ENCODE peak calls at places on chromosomes 5 and 9, in four cellular contexts. One of them, this sample, is unnamed.
A peak's percentile ranks its signal among the peaks of the same experiment; 100 is the strongest.

GRCh38 chr5:138664276-138664943 is 88.8 kb upstream of the CTNNA1 start:
- DNase-seq in IMR-90: peak; percentile 39
- DNase-seq in left lung: peak; percentile 14
- DNase-seq in transverse colon: no peak
- DNase-seq in this sample: peak; percentile 91

GRCh38 chr9:4491621-4491975 is 1.3 kb downstream of the SLC1A1 start:
- DNase-seq in IMR-90: no peak
- DNase-seq in left lung: no peak
- DNase-seq in transverse colon: peak; percentile 27
- DNase-seq in this sample: no peak

GRCh38 chr9:79829566-79830347 is 258.0 kb downstream of the TLE4 start:
- DNase-seq in IMR-90: no peak
- DNase-seq in left lung: no peak
- DNase-seq in transverse colon: no peak
- DNase-seq in this sample: no peak

GRCh38 chr5:50666261-50667078 is at the start of gene PARP8:
- DNase-seq in IMR-90: peak; percentile 30
- DNase-seq in left lung: peak; percentile 89
- DNase-seq in transverse colon: peak; percentile 52
- DNase-seq in this sample: peak; percentile 15

GRCh38 chr5:22892441-22892840 is 39.3 kb upstream of the CDH12 start:
- DNase-seq in IMR-90: no peak
- DNase-seq in left lung: no peak
- DNase-seq in transverse colon: no peak
- DNase-seq in this sample: peak; percentile 20

GRCh38 chr5:150530992-150531588 is 23.2 kb downstream of the NDST1 start:
- DNase-seq in IMR-90: no peak
- DNase-seq in left lung: no peak
- DNase-seq in transverse colon: no peak
- DNase-seq in this sample: no peak

GRCh38 chr5:71533614-71534013 is 53.5 kb upstream of the MCCC2 start:
- DNase-seq in IMR-90: peak; percentile 38
- DNase-seq in left lung: no peak
- DNase-seq in transverse colon: no peak
- DNase-seq in this sample: peak; percentile 53

GRCh38 chr9:117411547-117411946 is 3.3 kb downstream of the ASTN2 start:
- DNase-seq in IMR-90: peak; percentile 6
- DNase-seq in left lung: no peak
- DNase-seq in transverse colon: no peak
- DNase-seq in this sample: peak; percentile 34

GRCh38 chr5:133307275-133307674 is 255.5 kb downstream of the HSPA4 start:
- DNase-seq in IMR-90: no peak
- DNase-seq in left lung: no peak
- DNase-seq in transverse colon: no peak
- DNase-seq in this sample: no peak

GRCh38 chr5:38364825-38365224 is 106.5 kb downstream of the EGFLAM start:
- DNase-seq in IMR-90: no peak
- DNase-seq in left lung: no peak
- DNase-seq in transverse colon: no peak
- DNase-seq in this sample: no peak

GRCh38 chr5:138305797-138306196 is 25.8 kb downstream of the CDC25C start:
- DNase-seq in IMR-90: no peak
- DNase-seq in left lung: no peak
- DNase-seq in transverse colon: no peak
- DNase-seq in this sample: peak; percentile 67

GRCh38 chr5:39700523-39700922 is 275.7 kb upstream of the DAB2 start:
- DNase-seq in IMR-90: no peak
- DNase-seq in left lung: no peak
- DNase-seq in transverse colon: no peak
- DNase-seq in this sample: no peak

GRCh38 chr9:96508227-96508940 is 58.4 kb downstream of the HABP4 start:
- DNase-seq in IMR-90: no peak
- DNase-seq in left lung: no peak
- DNase-seq in transverse colon: no peak
- DNase-seq in this sample: no peak

GRCh38 chr9:81335879-81336421 is 353.4 kb downstream of the TLE1 start:
- DNase-seq in IMR-90: no peak
- DNase-seq in left lung: no peak
- DNase-seq in transverse colon: no peak
- DNase-seq in this sample: no peak

DNA sequence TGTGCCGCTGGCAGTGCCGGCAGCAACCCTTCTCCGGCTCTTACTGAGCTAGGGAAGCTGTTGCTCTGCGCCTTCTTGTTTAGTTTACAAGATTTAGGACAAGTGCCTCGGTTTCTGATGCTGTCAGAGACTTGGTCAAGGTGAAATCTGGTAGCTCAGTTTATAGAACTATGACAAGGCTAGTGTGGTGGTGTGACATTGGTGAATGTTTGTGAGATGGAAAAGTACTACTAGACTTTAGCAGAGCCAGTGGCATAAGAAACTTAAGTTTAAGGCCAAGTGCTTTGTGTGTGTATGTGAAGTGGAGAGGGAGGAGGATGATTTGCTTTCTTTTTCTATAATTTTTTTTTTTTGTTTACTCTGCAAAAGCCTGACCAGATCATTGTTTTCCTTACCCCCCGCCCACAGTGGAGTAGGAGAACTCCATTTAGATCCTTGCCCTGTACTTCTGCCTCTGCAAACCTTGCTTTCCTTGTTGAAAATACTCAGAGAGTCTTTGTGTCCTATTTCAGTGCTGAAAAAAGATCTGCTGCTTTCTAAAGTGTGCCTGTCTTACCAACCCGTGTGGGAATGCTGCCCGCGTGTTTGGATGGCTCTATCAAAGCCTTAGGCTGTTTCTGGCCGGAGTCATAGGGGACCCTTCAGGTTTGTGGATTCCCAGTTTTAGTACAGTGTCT is 75.9 kb downstream of the TRIO start:
- DNase-seq in IMR-90: peak; percentile 26
- DNase-seq in left lung: no peak
- DNase-seq in transverse colon: no peak
- DNase-seq in this sample: no peak
- H3K4me3 ChIP-seq in IMR-90: no peak overlapping the region
- H3K4me3 ChIP-seq in left lung: no peak overlapping the region
- H3K4me3 ChIP-seq in transverse colon: no peak overlapping the region
- H3K4me3 ChIP-seq in this sample: no peak overlapping the region

GRCh38 chr9:34577635-34578240 is 11.8 kb downstream of the CNTFR start:
- DNase-seq in IMR-90: no peak
- DNase-seq in left lung: no peak
- DNase-seq in transverse colon: no peak
- DNase-seq in this sample: no peak
- H3K27me3 ChIP-seq in IMR-90: peaks cover 90% of the 10 kb centered on the region
- H3K27me3 ChIP-seq in left lung: peaks cover 95% of the 10 kb centered on the region
- H3K27me3 ChIP-seq in transverse colon: peaks cover 43% of the 10 kb centered on the region
- H3K27me3 ChIP-seq in this sample: peaks cover 47% of the 10 kb centered on the region

GRCh38 chr5:157998021-157998504 is 139.1 kb upstream of the CLINT1 start:
- DNase-seq in IMR-90: peak; percentile 26
- DNase-seq in left lung: no peak
- DNase-seq in transverse colon: no peak
- DNase-seq in this sample: peak; percentile 78

GRCh38 chr5:157994906-157995519 is 136.1 kb upstream of the CLINT1 start:
- DNase-seq in IMR-90: peak; percentile 54
- DNase-seq in left lung: peak; percentile 80
- DNase-seq in transverse colon: peak; percentile 77
- DNase-seq in this sample: peak; percentile 66

GRCh38 chr5:157990583-157991181 is 131.7 kb upstream of the CLINT1 start:
- DNase-seq in IMR-90: no peak
- DNase-seq in left lung: no peak
- DNase-seq in transverse colon: no peak
- DNase-seq in this sample: no peak

GRCh38 chr5:157993201-157993600 is 134.3 kb upstream of the CLINT1 start:
- DNase-seq in IMR-90: no peak
- DNase-seq in left lung: no peak
- DNase-seq in transverse colon: no peak
- DNase-seq in this sample: no peak

DNA sequence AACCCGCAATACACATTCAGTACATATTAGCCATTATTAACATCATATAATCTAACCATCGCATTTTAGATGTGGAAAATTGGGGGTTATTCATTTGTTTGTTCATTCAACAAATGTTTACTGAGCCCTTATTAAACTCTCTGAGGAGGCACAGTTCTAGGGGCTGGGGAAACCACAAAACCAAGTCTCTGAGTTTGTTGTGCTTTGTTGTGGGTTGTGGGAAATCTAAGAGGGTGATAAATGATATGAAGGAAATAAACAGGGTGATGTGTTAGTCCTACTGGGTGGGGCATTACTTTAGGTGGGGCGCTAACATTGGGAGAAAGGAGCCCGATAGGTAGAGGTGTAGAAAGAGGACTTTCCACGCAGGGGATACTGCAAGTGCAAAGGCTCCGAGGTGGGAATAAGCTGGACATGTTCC is 135.3 kb upstream of the CLINT1 start:
- DNase-seq in IMR-90: no peak
- DNase-seq in left lung: no peak
- DNase-seq in transverse colon: no peak
- DNase-seq in this sample: no peak
- H3K4me3 ChIP-seq in IMR-90: no peak overlapping the region
- H3K4me3 ChIP-seq in left lung: no peak overlapping the region
- H3K4me3 ChIP-seq in transverse colon: no peak overlapping the region
- H3K4me3 ChIP-seq in this sample: no peak overlapping the region

GRCh38 chr9:130924448-130924788 is 14.6 kb downstream of the FIBCD1 start:
- DNase-seq in IMR-90: no peak
- DNase-seq in left lung: no peak
- DNase-seq in transverse colon: no peak
- DNase-seq in this sample: no peak
- H3K27me3 ChIP-seq in IMR-90: no peaks in the 10 kb centered on the region
- H3K27me3 ChIP-seq in left lung: peaks cover 74% of the 10 kb centered on the region
- H3K27me3 ChIP-seq in transverse colon: peaks cover 43% of the 10 kb centered on the region
- H3K27me3 ChIP-seq in this sample: peaks cover 17% of the 10 kb centered on the region

GRCh38 chr5:73122875-73123810 is 2.8 kb downstream of the TMEM171 start:
- DNase-seq in IMR-90: peak; percentile 46
- DNase-seq in left lung: no peak
- DNase-seq in transverse colon: no peak
- DNase-seq in this sample: peak; percentile 44
- H3K4me3 ChIP-seq in IMR-90: no peak overlapping the region
- H3K4me3 ChIP-seq in left lung: no peak overlapping the region
- H3K4me3 ChIP-seq in transverse colon: peak overlapping the region; percentile 63
- H3K4me3 ChIP-seq in this sample: no peak overlapping the region